ENCODE peak calls at places on chromosomes 4 and X, in six cellular contexts. J is MM.1S, V is GM23338, N is GM23248, C is neural progenitor cell, O is PC-3. I is an unnamed sample.

GRCh38 chr4:149549911-149550310 is 265.7 kb downstream of the IQCM start:
- DNase-seq in J (no peak), V (peak; percentile 67), N (no peak), C (peak; percentile 38), O (peak; percentile 22), I (peak; percentile 1)

GRCh38 chrX:74923942-74924448 is 1.3 kb downstream of the NEXMIF start:
- DNase-seq in J (no peak), V (peak; percentile 37), N (peak; percentile 1), C (peak; percentile 50), O (no peak), I (no peak)

GRCh38 chr4:186560647-186561046 is 5.3 kb upstream of the MTNR1A start:
- DNase-seq in J (no peak), V (no peak), N (no peak), C (no peak), O (no peak), I (no peak)

GRCh38 chr4:24768604-24769003 is 26.8 kb upstream of the SOD3 start:
- DNase-seq in J (peak; percentile 14), V (no peak), N (no peak), C (no peak), O (no peak), I (no peak)

GRCh38 chr4:112753333-112753732 is 116.4 kb downstream of the LARP7 start:
- DNase-seq in J (no peak), V (no peak), N (no peak), C (no peak), O (no peak), I (peak; percentile 55)

GRCh38 chr4:171612907-171613306 is 200.3 kb upstream of the GALNTL6 start:
- DNase-seq in J (no peak), V (no peak), N (no peak), C (peak; percentile 11), O (no peak), I (no peak)

GRCh38 chr4:101790521-101791188 is at the start of gene BANK1:
- DNase-seq in J (peak; percentile 87), V (peak; percentile 86), N (no peak), C (peak; percentile 88), O (peak; percentile 47), I (no peak)

GRCh38 chr4:25110653-25111329 is 49.5 kb downstream of the SEPSECS start:
- DNase-seq in J (no peak), V (no peak), N (no peak), C (no peak), O (no peak), I (no peak)

GRCh38 chrX:115400960-115401359 is 111.4 kb downstream of the LUZP4 start:
- DNase-seq in J (no peak), V (peak; percentile 4), N (no peak), C (peak; percentile 67), O (no peak), I (peak; percentile 16)

GRCh38 chr4:38381788-38382187 is 282.2 kb upstream of the KLF3 start:
- DNase-seq in J (no peak), V (no peak), N (no peak), C (no peak), O (no peak), I (no peak)

GRCh38 chrX:153539171-153539978 is 21.9 kb downstream of the ATP2B3 start:
- DNase-seq in J (peak; percentile 42), V (peak; percentile 69), N (peak; percentile 75), C (peak; percentile 81), O (peak; percentile 73), I (peak; percentile 81)

GRCh38 chr4:6680372-6681034 is 13.2 kb upstream of the S100P start:
- DNase-seq in J (no peak), V (peak; percentile 78), N (no peak), C (peak; percentile 46), O (peak; percentile 11), I (no peak)

GRCh38 chr4:56657818-56658217 is 23.3 kb downstream of the HOPX start:
- DNase-seq in J (no peak), V (no peak), N (no peak), C (no peak), O (no peak), I (no peak)

GRCh38 chrX:70970482-70970999 is 39.6 kb upstream of the SLC7A3 start:
- DNase-seq in J (peak; percentile 34), V (peak; percentile 42), N (peak; percentile 47), C (peak; percentile 2), O (peak; percentile 49), I (no peak)

GRCh38 chr4:100849319-100849718 is 331.5 kb upstream of the EMCN start:
- DNase-seq in J (no peak), V (no peak), N (no peak), C (peak; percentile 22), O (no peak), I (no peak)

GRCh38 chr4:53545238-53545637 is 46.0 kb downstream of the LNX1 start:
- DNase-seq in J (no peak), V (peak; percentile 73), N (no peak), C (peak; percentile 39), O (no peak), I (no peak)

GRCh38 chr4:54709281-54709854 is 51.6 kb downstream of the KIT start:
- DNase-seq in J (no peak), V (no peak), N (no peak), C (no peak), O (no peak), I (no peak)

GRCh38 chr4:39331191-39331590 is 35.0 kb downstream of the RFC1 start:
- DNase-seq in J (no peak), V (peak; percentile 3), N (no peak), C (no peak), O (no peak), I (no peak)

GRCh38 chr4:122221322-122221721 is 69.2 kb downstream of the BLTP1 start:
- DNase-seq in J (no peak), V (no peak), N (no peak), C (no peak), O (no peak), I (no peak)

GRCh38 chrX:152212969-152213368 is 74.6 kb upstream of the MAGEA10 start:
- DNase-seq in J (no peak), V (no peak), N (no peak), C (no peak), O (no peak), I (no peak)

GRCh38 chr4:5881340-5881739 is 11.5 kb downstream of the CRMP1 start:
- DNase-seq in J (peak; percentile 17), V (peak; percentile 59), N (no peak), C (peak; percentile 58), O (peak; percentile 5), I (no peak)

GRCh38 chr4:138961687-138962086 is 53.9 kb upstream of the NOCT start:
- DNase-seq in J (no peak), V (no peak), N (no peak), C (no peak), O (no peak), I (no peak)

GRCh38 chr4:169024762-169025161 is 14.7 kb upstream of the CBR4 start:
- DNase-seq in J (peak; percentile 46), V (peak; percentile 30), N (peak; percentile 66), C (peak; percentile 49), O (peak; percentile 68), I (peak; percentile 41)

GRCh38 chrX:116345953-116346352 is 90.5 kb upstream of the SLC6A14 start:
- DNase-seq in J (no peak), V (no peak), N (no peak), C (no peak), O (no peak), I (no peak)

GRCh38 chr4:4855293-4856070 is 4.0 kb upstream of the MSX1 start:
- DNase-seq in J (no peak), V (peak; percentile 36), N (no peak), C (peak; percentile 49), O (no peak), I (no peak)
- TF ChIP-seq EZH2 in J (no peak), V (peak; percentile 91), N (no peak), C (peak; percentile 16), O (no peak), I (no peak)

DNA sequence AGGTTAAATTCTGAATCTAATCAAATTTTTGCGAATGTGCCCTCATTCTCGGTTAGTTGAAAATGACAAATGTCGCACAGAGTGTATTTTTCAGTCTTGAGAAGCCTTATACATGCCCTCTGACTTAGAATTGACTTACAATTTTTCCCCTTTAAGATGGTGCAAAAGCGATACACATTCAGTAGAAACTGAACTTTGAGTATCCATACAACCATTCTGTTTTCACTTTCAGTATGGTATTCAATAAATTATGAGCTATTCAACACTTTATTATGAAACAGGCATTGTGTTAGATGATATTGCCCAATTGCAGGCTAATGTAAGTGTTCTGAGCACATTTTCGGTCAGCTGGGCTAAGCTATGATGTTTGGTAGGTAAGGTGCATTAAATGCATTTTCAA is 43.4 kb downstream of the SLC9A7 start:
- DNase-seq in J (no peak), V (no peak), N (peak; percentile 16), C (no peak), O (no peak), I (no peak)
- H3F3A ChIP-seq in J (no peaks in the 10 kb centered on the region), V (no peaks in the 10 kb centered on the region), N (no peaks in the 10 kb centered on the region), C (no peaks in the 10 kb centered on the region), O (no peaks in the 10 kb centered on the region), I (peaks cover 8% of the 10 kb centered on the region)

GRCh38 chrX:1582686-1583437 is 8.5 kb upstream of the AKAP17A start:
- DNase-seq in J (peak; percentile 83), V (peak; percentile 26), N (peak; percentile 25), C (no peak), O (peak; percentile 70), I (peak; percentile 73)
- H3K4me3 ChIP-seq in J (peak overlapping the region; percentile 41), V (no peak overlapping the region), N (no peak overlapping the region), C (no peak overlapping the region), O (no peak overlapping the region), I (no peak overlapping the region)

GRCh38 chr4:84500386-84501196 is 1.5 kb upstream of the NKX6-1 start:
- DNase-seq in J (no peak), V (no peak), N (no peak), C (no peak), O (no peak), I (no peak)
- TF ChIP-seq EZH2 in J (no peak), V (peak; percentile 87), N (peak; percentile 28), C (peak; percentile 53), O (no peak), I (no peak)

DNA sequence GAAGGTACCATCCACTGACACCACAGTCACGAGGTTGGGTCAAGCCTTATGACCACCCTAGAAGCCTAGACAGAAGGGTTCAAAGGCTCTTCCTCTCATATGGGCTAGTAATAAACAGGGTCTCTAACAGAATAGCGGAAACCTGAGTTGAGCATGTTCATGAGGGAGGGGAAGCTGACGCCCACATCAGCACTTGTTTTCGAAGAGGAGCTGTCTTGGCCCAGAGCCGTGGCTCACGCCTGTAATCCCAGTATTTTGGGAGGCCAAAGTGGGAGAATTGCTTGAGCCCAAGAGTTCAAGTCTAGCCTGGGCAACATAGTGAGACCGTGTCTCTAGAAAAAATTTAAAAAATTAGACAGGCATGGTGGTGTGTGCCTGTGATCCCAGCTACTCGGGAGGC is 21.5 kb upstream of the TMSB4X start:
- DNase-seq in J (no peak), V (no peak), N (no peak), C (no peak), O (no peak), I (no peak)
- H3F3A ChIP-seq in J (peaks cover 19% of the 10 kb centered on the region), V (no peaks in the 10 kb centered on the region), N (peaks cover 17% of the 10 kb centered on the region), C (no peaks in the 10 kb centered on the region), O (no peaks in the 10 kb centered on the region), I (peaks cover 21% of the 10 kb centered on the region)

I was measured in PC-9.